ENCODE peak calls at places on chromosomes 16 and 17, in six cellular contexts. One of them, this sample, is unnamed.
A peak's percentile ranks its signal among the peaks of the same experiment; 100 is the strongest.

GRCh38 chr16:15757630-15758251 is 99.1 kb downstream of the MYH11 start:
- DNase-seq in activated T-cell treated with anti-CD3 and anti-CD28 coated beads for 1 hour: no peak
- DNase-seq in AG10803: no peak
- DNase-seq in C1 segment of cervical spinal cord: no peak
- DNase-seq in activated CD4-positive, CD25-positive, alpha-beta regulatory T cell: no peak
- DNase-seq in progenitor cell of endocrine pancreas: no peak
- DNase-seq in this sample: no peak

GRCh38 chr16:86865866-86866675 is 287.7 kb downstream of the FOXL1 start:
- DNase-seq in C1 segment of cervical spinal cord: no peak
- DNase-seq in AG10803: peak; percentile 28
- DNase-seq in activated T-cell treated with anti-CD3 and anti-CD28 coated beads for 1 hour: no peak
- DNase-seq in activated CD4-positive, CD25-positive, alpha-beta regulatory T cell: no peak
- DNase-seq in progenitor cell of endocrine pancreas: no peak
- DNase-seq in this sample: no peak

GRCh38 chr17:4968916-4969550 is 1.4 kb upstream of the SPAG7 start:
- DNase-seq in activated T-cell treated with anti-CD3 and anti-CD28 coated beads for 1 hour: no peak
- DNase-seq in activated CD4-positive, CD25-positive, alpha-beta regulatory T cell: no peak
- DNase-seq in C1 segment of cervical spinal cord: no peak
- DNase-seq in progenitor cell of endocrine pancreas: no peak
- DNase-seq in AG10803: peak; percentile 90
- DNase-seq in this sample: no peak

GRCh38 chr16:88700636-88701482 is 5.3 kb downstream of the RNF166 start:
- DNase-seq in activated CD4-positive, CD25-positive, alpha-beta regulatory T cell: peak; percentile 92
- DNase-seq in activated T-cell treated with anti-CD3 and anti-CD28 coated beads for 1 hour: peak; percentile 91
- DNase-seq in C1 segment of cervical spinal cord: no peak
- DNase-seq in AG10803: peak; percentile 59
- DNase-seq in progenitor cell of endocrine pancreas: no peak
- DNase-seq in this sample: peak; percentile 63

GRCh38 chr17:59388070-59388556 is 56.7 kb downstream of the YPEL2 start:
- DNase-seq in activated T-cell treated with anti-CD3 and anti-CD28 coated beads for 1 hour: no peak
- DNase-seq in C1 segment of cervical spinal cord: no peak
- DNase-seq in activated CD4-positive, CD25-positive, alpha-beta regulatory T cell: no peak
- DNase-seq in AG10803: no peak
- DNase-seq in progenitor cell of endocrine pancreas: no peak
- DNase-seq in this sample: no peak

GRCh38 chr17:75475144-75475835 is 18.9 kb downstream of the TMEM94 start:
- DNase-seq in activated T-cell treated with anti-CD3 and anti-CD28 coated beads for 1 hour: no peak
- DNase-seq in activated CD4-positive, CD25-positive, alpha-beta regulatory T cell: no peak
- DNase-seq in progenitor cell of endocrine pancreas: no peak
- DNase-seq in AG10803: no peak
- DNase-seq in C1 segment of cervical spinal cord: no peak
- DNase-seq in this sample: no peak

GRCh38 chr17:56085576-56086267 is 67.6 kb upstream of the ANKFN1 start:
- DNase-seq in progenitor cell of endocrine pancreas: no peak
- DNase-seq in activated CD4-positive, CD25-positive, alpha-beta regulatory T cell: no peak
- DNase-seq in AG10803: no peak
- DNase-seq in activated T-cell treated with anti-CD3 and anti-CD28 coated beads for 1 hour: no peak
- DNase-seq in C1 segment of cervical spinal cord: no peak
- DNase-seq in this sample: no peak

GRCh38 chr16:50699345-50700159 is 6.1 kb downstream of the NOD2 start:
- DNase-seq in activated CD4-positive, CD25-positive, alpha-beta regulatory T cell: no peak
- DNase-seq in progenitor cell of endocrine pancreas: no peak
- DNase-seq in C1 segment of cervical spinal cord: no peak
- DNase-seq in activated T-cell treated with anti-CD3 and anti-CD28 coated beads for 1 hour: no peak
- DNase-seq in AG10803: peak; percentile 65
- DNase-seq in this sample: no peak

GRCh38 chr16:73147958-73148357 is 100.0 kb upstream of the ZFHX3 start:
- DNase-seq in progenitor cell of endocrine pancreas: no peak
- DNase-seq in activated T-cell treated with anti-CD3 and anti-CD28 coated beads for 1 hour: no peak
- DNase-seq in AG10803: no peak
- DNase-seq in C1 segment of cervical spinal cord: no peak
- DNase-seq in activated CD4-positive, CD25-positive, alpha-beta regulatory T cell: no peak
- DNase-seq in this sample: no peak

GRCh38 chr17:31433091-31433790 is 41.8 kb downstream of the RAB11FIP4 start:
- DNase-seq in activated CD4-positive, CD25-positive, alpha-beta regulatory T cell: no peak
- DNase-seq in progenitor cell of endocrine pancreas: no peak
- DNase-seq in AG10803: no peak
- DNase-seq in C1 segment of cervical spinal cord: no peak
- DNase-seq in activated T-cell treated with anti-CD3 and anti-CD28 coated beads for 1 hour: peak; percentile 18
- DNase-seq in this sample: no peak

GRCh38 chr17:6456914-6457687 is 12.8 kb downstream of the PIMREG start:
- DNase-seq in C1 segment of cervical spinal cord: no peak
- DNase-seq in AG10803: peak; percentile 57
- DNase-seq in activated T-cell treated with anti-CD3 and anti-CD28 coated beads for 1 hour: no peak
- DNase-seq in progenitor cell of endocrine pancreas: no peak
- DNase-seq in activated CD4-positive, CD25-positive, alpha-beta regulatory T cell: no peak
- DNase-seq in this sample: no peak

GRCh38 chr17:67525239-67526135 is 148.4 kb downstream of the PITPNC1 start:
- DNase-seq in progenitor cell of endocrine pancreas: no peak
- DNase-seq in C1 segment of cervical spinal cord: no peak
- DNase-seq in activated CD4-positive, CD25-positive, alpha-beta regulatory T cell: no peak
- DNase-seq in AG10803: no peak
- DNase-seq in activated T-cell treated with anti-CD3 and anti-CD28 coated beads for 1 hour: no peak
- DNase-seq in this sample: no peak

GRCh38 chr17:68172461-68172954 is 75.3 kb upstream of the AMZ2 start:
- DNase-seq in activated T-cell treated with anti-CD3 and anti-CD28 coated beads for 1 hour: peak; percentile 65
- DNase-seq in progenitor cell of endocrine pancreas: peak; percentile 59
- DNase-seq in C1 segment of cervical spinal cord: no peak
- DNase-seq in AG10803: peak; percentile 47
- DNase-seq in activated CD4-positive, CD25-positive, alpha-beta regulatory T cell: peak; percentile 45
- DNase-seq in this sample: peak; percentile 83

GRCh38 chr16:74448990-74449389 is 27.7 kb upstream of the CLEC18B start:
- DNase-seq in AG10803: peak; percentile 95
- DNase-seq in progenitor cell of endocrine pancreas: no peak
- DNase-seq in C1 segment of cervical spinal cord: no peak
- DNase-seq in activated T-cell treated with anti-CD3 and anti-CD28 coated beads for 1 hour: no peak
- DNase-seq in activated CD4-positive, CD25-positive, alpha-beta regulatory T cell: no peak
- DNase-seq in this sample: no peak

GRCh38 chr17:79192503-79193500 is 118.2 kb downstream of the ENGASE start:
- DNase-seq in AG10803: peak; percentile 7
- DNase-seq in C1 segment of cervical spinal cord: no peak
- DNase-seq in activated T-cell treated with anti-CD3 and anti-CD28 coated beads for 1 hour: no peak
- DNase-seq in progenitor cell of endocrine pancreas: peak; percentile 77
- DNase-seq in activated CD4-positive, CD25-positive, alpha-beta regulatory T cell: no peak
- DNase-seq in this sample: no peak

GRCh38 chr17:27558341-27558740 is 72.6 kb upstream of the LGALS9 start:
- DNase-seq in C1 segment of cervical spinal cord: no peak
- DNase-seq in progenitor cell of endocrine pancreas: no peak
- DNase-seq in activated CD4-positive, CD25-positive, alpha-beta regulatory T cell: no peak
- DNase-seq in AG10803: no peak
- DNase-seq in activated T-cell treated with anti-CD3 and anti-CD28 coated beads for 1 hour: no peak
- DNase-seq in this sample: no peak

GRCh38 chr17:39485555-39485954 is 24.3 kb downstream of the CDK12 start:
- DNase-seq in progenitor cell of endocrine pancreas: no peak
- DNase-seq in C1 segment of cervical spinal cord: no peak
- DNase-seq in activated T-cell treated with anti-CD3 and anti-CD28 coated beads for 1 hour: no peak
- DNase-seq in AG10803: peak; percentile 98
- DNase-seq in activated CD4-positive, CD25-positive, alpha-beta regulatory T cell: no peak
- DNase-seq in this sample: no peak

GRCh38 chr16:64982581-64982980 is 139.3 kb downstream of the CDH11 start:
- DNase-seq in AG10803: peak; percentile 80
- DNase-seq in progenitor cell of endocrine pancreas: no peak
- DNase-seq in activated T-cell treated with anti-CD3 and anti-CD28 coated beads for 1 hour: no peak
- DNase-seq in activated CD4-positive, CD25-positive, alpha-beta regulatory T cell: no peak
- DNase-seq in C1 segment of cervical spinal cord: no peak
- DNase-seq in this sample: no peak

GRCh38 chr17:6577686-6578263 is 21.4 kb upstream of the PITPNM3 start:
- DNase-seq in activated CD4-positive, CD25-positive, alpha-beta regulatory T cell: no peak
- DNase-seq in AG10803: no peak
- DNase-seq in progenitor cell of endocrine pancreas: no peak
- DNase-seq in C1 segment of cervical spinal cord: no peak
- DNase-seq in activated T-cell treated with anti-CD3 and anti-CD28 coated beads for 1 hour: no peak
- DNase-seq in this sample: no peak

GRCh38 chr17:6078370-6078950 is 8.3 kb downstream of the WSCD1 start:
- DNase-seq in C1 segment of cervical spinal cord: no peak
- DNase-seq in AG10803: no peak
- DNase-seq in progenitor cell of endocrine pancreas: no peak
- DNase-seq in activated CD4-positive, CD25-positive, alpha-beta regulatory T cell: no peak
- DNase-seq in activated T-cell treated with anti-CD3 and anti-CD28 coated beads for 1 hour: no peak
- DNase-seq in this sample: no peak

GRCh38 chr16:28874406-28874805 is 3.9 kb upstream of the ATP2A1 start:
- DNase-seq in AG10803: no peak
- DNase-seq in activated CD4-positive, CD25-positive, alpha-beta regulatory T cell: no peak
- DNase-seq in C1 segment of cervical spinal cord: no peak
- DNase-seq in activated T-cell treated with anti-CD3 and anti-CD28 coated beads for 1 hour: no peak
- DNase-seq in progenitor cell of endocrine pancreas: no peak
- DNase-seq in this sample: no peak

GRCh38 chr17:45414997-45415881 is 17.4 kb downstream of the ARHGAP27 start:
- DNase-seq in C1 segment of cervical spinal cord: no peak
- DNase-seq in AG10803: no peak
- DNase-seq in activated T-cell treated with anti-CD3 and anti-CD28 coated beads for 1 hour: no peak
- DNase-seq in progenitor cell of endocrine pancreas: no peak
- DNase-seq in activated CD4-positive, CD25-positive, alpha-beta regulatory T cell: no peak
- DNase-seq in this sample: no peak

GRCh38 chr16:2966803-2967184 is 2.4 kb upstream of the PAQR4 start:
- DNase-seq in progenitor cell of endocrine pancreas: no peak
- DNase-seq in activated T-cell treated with anti-CD3 and anti-CD28 coated beads for 1 hour: no peak
- DNase-seq in activated CD4-positive, CD25-positive, alpha-beta regulatory T cell: no peak
- DNase-seq in C1 segment of cervical spinal cord: no peak
- DNase-seq in AG10803: no peak
- DNase-seq in this sample: no peak

GRCh38 chr16:50360033-50360778 is 8.6 kb downstream of the BRD7 start:
- DNase-seq in C1 segment of cervical spinal cord: no peak
- DNase-seq in AG10803: peak; percentile 40
- DNase-seq in progenitor cell of endocrine pancreas: no peak
- DNase-seq in activated T-cell treated with anti-CD3 and anti-CD28 coated beads for 1 hour: no peak
- DNase-seq in activated CD4-positive, CD25-positive, alpha-beta regulatory T cell: no peak
- DNase-seq in this sample: no peak

GRCh38 chr17:57294075-57294474 is 37.8 kb downstream of the MSI2 start:
- DNase-seq in progenitor cell of endocrine pancreas: no peak
- DNase-seq in AG10803: no peak
- DNase-seq in C1 segment of cervical spinal cord: no peak
- DNase-seq in activated CD4-positive, CD25-positive, alpha-beta regulatory T cell: no peak
- DNase-seq in activated T-cell treated with anti-CD3 and anti-CD28 coated beads for 1 hour: no peak
- DNase-seq in this sample: no peak

GRCh38 chr17:56779898-56780777 is 53.6 kb downstream of the C17orf67 start:
- DNase-seq in activated CD4-positive, CD25-positive, alpha-beta regulatory T cell: peak; percentile 77
- DNase-seq in C1 segment of cervical spinal cord: peak; percentile 13
- DNase-seq in progenitor cell of endocrine pancreas: peak; percentile 77
- DNase-seq in AG10803: peak; percentile 60
- DNase-seq in activated T-cell treated with anti-CD3 and anti-CD28 coated beads for 1 hour: peak; percentile 84
- DNase-seq in this sample: peak; percentile 50

GRCh38 chr17:69575346-69575761 is 160.9 kb downstream of the MAP2K6 start:
- DNase-seq in activated CD4-positive, CD25-positive, alpha-beta regulatory T cell: no peak
- DNase-seq in progenitor cell of endocrine pancreas: no peak
- DNase-seq in AG10803: peak; percentile 92
- DNase-seq in activated T-cell treated with anti-CD3 and anti-CD28 coated beads for 1 hour: no peak
- DNase-seq in C1 segment of cervical spinal cord: no peak
- DNase-seq in this sample: no peak

GRCh38 chr16:67709050-67709449 is 10.1 kb downstream of the GFOD2 start:
- DNase-seq in C1 segment of cervical spinal cord: no peak
- DNase-seq in progenitor cell of endocrine pancreas: no peak
- DNase-seq in activated CD4-positive, CD25-positive, alpha-beta regulatory T cell: no peak
- DNase-seq in activated T-cell treated with anti-CD3 and anti-CD28 coated beads for 1 hour: no peak
- DNase-seq in AG10803: no peak
- DNase-seq in this sample: no peak

GRCh38 chr17:66518108-66518507 is 215.7 kb downstream of the PRKCA start:
- DNase-seq in activated CD4-positive, CD25-positive, alpha-beta regulatory T cell: no peak
- DNase-seq in AG10803: peak; percentile 51
- DNase-seq in C1 segment of cervical spinal cord: no peak
- DNase-seq in activated T-cell treated with anti-CD3 and anti-CD28 coated beads for 1 hour: no peak
- DNase-seq in progenitor cell of endocrine pancreas: no peak
- DNase-seq in this sample: no peak

GRCh38 chr17:68346448-68346847 is 55.2 kb downstream of the ARSG start:
- DNase-seq in activated T-cell treated with anti-CD3 and anti-CD28 coated beads for 1 hour: peak; percentile 49
- DNase-seq in AG10803: no peak
- DNase-seq in progenitor cell of endocrine pancreas: no peak
- DNase-seq in C1 segment of cervical spinal cord: no peak
- DNase-seq in activated CD4-positive, CD25-positive, alpha-beta regulatory T cell: peak; percentile 46
- DNase-seq in this sample: no peak

GRCh38 chr16:56468800-56469199 is 17.4 kb downstream of the OGFOD1 start:
- DNase-seq in C1 segment of cervical spinal cord: no peak
- DNase-seq in activated T-cell treated with anti-CD3 and anti-CD28 coated beads for 1 hour: no peak
- DNase-seq in activated CD4-positive, CD25-positive, alpha-beta regulatory T cell: no peak
- DNase-seq in AG10803: no peak
- DNase-seq in progenitor cell of endocrine pancreas: no peak
- DNase-seq in this sample: no peak

GRCh38 chr17:14205992-14206461 is 30.6 kb downstream of the CDRT15 start:
- DNase-seq in progenitor cell of endocrine pancreas: no peak
- DNase-seq in activated CD4-positive, CD25-positive, alpha-beta regulatory T cell: peak; percentile 34
- DNase-seq in activated T-cell treated with anti-CD3 and anti-CD28 coated beads for 1 hour: peak; percentile 57
- DNase-seq in C1 segment of cervical spinal cord: no peak
- DNase-seq in AG10803: no peak
- DNase-seq in this sample: no peak

GRCh38 chr16:74309789-74310781 is 13.5 kb downstream of the PSMD7 start:
- DNase-seq in activated CD4-positive, CD25-positive, alpha-beta regulatory T cell: no peak
- DNase-seq in C1 segment of cervical spinal cord: no peak
- DNase-seq in progenitor cell of endocrine pancreas: no peak
- DNase-seq in activated T-cell treated with anti-CD3 and anti-CD28 coated beads for 1 hour: no peak
- DNase-seq in AG10803: peak; percentile 58
- DNase-seq in this sample: no peak

GRCh38 chr16:57023541-57024249 is 34.3 kb downstream of the NLRC5 start:
- DNase-seq in progenitor cell of endocrine pancreas: no peak
- DNase-seq in AG10803: no peak
- DNase-seq in activated CD4-positive, CD25-positive, alpha-beta regulatory T cell: peak; percentile 15
- DNase-seq in activated T-cell treated with anti-CD3 and anti-CD28 coated beads for 1 hour: peak; percentile 61
- DNase-seq in C1 segment of cervical spinal cord: no peak
- DNase-seq in this sample: no peak

GRCh38 chr16:85586360-85587145 is 26.6 kb upstream of the GSE1 start:
- DNase-seq in activated CD4-positive, CD25-positive, alpha-beta regulatory T cell: no peak
- DNase-seq in activated T-cell treated with anti-CD3 and anti-CD28 coated beads for 1 hour: no peak
- DNase-seq in progenitor cell of endocrine pancreas: no peak
- DNase-seq in C1 segment of cervical spinal cord: no peak
- DNase-seq in AG10803: peak; percentile 64
- DNase-seq in this sample: no peak

GRCh38 chr17:80955673-80956306 is 35.9 kb upstream of the CHMP6 start:
- DNase-seq in activated T-cell treated with anti-CD3 and anti-CD28 coated beads for 1 hour: no peak
- DNase-seq in C1 segment of cervical spinal cord: no peak
- DNase-seq in progenitor cell of endocrine pancreas: no peak
- DNase-seq in AG10803: no peak
- DNase-seq in activated CD4-positive, CD25-positive, alpha-beta regulatory T cell: no peak
- DNase-seq in this sample: peak; percentile 22

GRCh38 chr17:6711081-6711674 is 2.0 kb downstream of the SLC13A5 start:
- DNase-seq in progenitor cell of endocrine pancreas: no peak
- DNase-seq in AG10803: no peak
- DNase-seq in activated CD4-positive, CD25-positive, alpha-beta regulatory T cell: no peak
- DNase-seq in C1 segment of cervical spinal cord: no peak
- DNase-seq in activated T-cell treated with anti-CD3 and anti-CD28 coated beads for 1 hour: no peak
- DNase-seq in this sample: no peak

GRCh38 chr16:10929853-10930754 is 12.2 kb downstream of the DEXI start:
- DNase-seq in C1 segment of cervical spinal cord: no peak
- DNase-seq in activated CD4-positive, CD25-positive, alpha-beta regulatory T cell: no peak
- DNase-seq in activated T-cell treated with anti-CD3 and anti-CD28 coated beads for 1 hour: no peak
- DNase-seq in AG10803: no peak
- DNase-seq in progenitor cell of endocrine pancreas: no peak
- DNase-seq in this sample: no peak

GRCh38 chr17:76356803-76357456 is 3.2 kb upstream of the PRPSAP1 start:
- DNase-seq in AG10803: no peak
- DNase-seq in progenitor cell of endocrine pancreas: no peak
- DNase-seq in activated CD4-positive, CD25-positive, alpha-beta regulatory T cell: no peak
- DNase-seq in C1 segment of cervical spinal cord: no peak
- DNase-seq in activated T-cell treated with anti-CD3 and anti-CD28 coated beads for 1 hour: no peak
- DNase-seq in this sample: no peak